ENCODE peak calls at places on chromosome 20, in nine cellular contexts. M is GM23338, P is breast epithelium, Q is spleen, R is endothelial cell of umbilical vein, C is GM12878, F is H1, N is HepG2, O is prostate gland. L is an unnamed sample.
A peak's percentile ranks its signal among the peaks of the same experiment; 100 is the strongest.

GRCh38 chr20:45094864-45095574 is 5.9 kb downstream of the KCNS1 start:
- DNase-seq in M (no peak), P (no peak), Q (no peak), R (no peak), C (no peak), F (no peak), N (no peak), O (no peak), L (no peak)

GRCh38 chr20:6533828-6534388 is 233.6 kb upstream of the BMP2 start:
- DNase-seq in M (peak; percentile 4), P (no peak), Q (no peak), R (no peak), C (no peak), F (no peak), N (no peak), O (no peak), L (no peak)

GRCh38 chr20:33211817-33212424 is 5.2 kb upstream of the BPIFA3 start:
- DNase-seq in M (peak; percentile 93), P (no peak), Q (no peak), R (peak; percentile 17), C (no peak), F (peak; percentile 64), N (peak; percentile 78), O (peak; percentile 55), L (no peak)

GRCh38 chr20:63487781-63488241 is 11.1 kb downstream of the EEF1A2 start:
- DNase-seq in M (no peak), P (no peak), Q (no peak), R (no peak), C (no peak), F (peak; percentile 54), N (no peak), O (no peak), L (no peak)

GRCh38 chr20:14142964-14143627 is 147.8 kb downstream of the MACROD2 start:
- DNase-seq in M (no peak), P (no peak), Q (no peak), R (no peak), C (no peak), F (no peak), N (no peak), O (no peak), L (no peak)

GRCh38 chr20:45933231-45934045 is 1.0 kb upstream of the PCIF1 start:
- DNase-seq in M (peak; percentile 97), P (peak; percentile 71), Q (peak; percentile 91), R (peak; percentile 67), C (peak; percentile 38), F (peak; percentile 81), N (peak; percentile 95), O (peak; percentile 67), L (no peak)

GRCh38 chr20:1856419-1856818 is 38.8 kb upstream of the SIRPA start:
- DNase-seq in M (no peak), P (no peak), Q (no peak), R (no peak), C (no peak), F (no peak), N (no peak), O (no peak), L (no peak)

GRCh38 chr20:7091655-7092054 is 324.2 kb downstream of the BMP2 start:
- DNase-seq in M (no peak), P (no peak), Q (no peak), R (no peak), C (no peak), F (no peak), N (no peak), O (no peak), L (no peak)

GRCh38 chr20:47681977-47682812 is 103.1 kb downstream of the SULF2 start:
- DNase-seq in M (no peak), P (no peak), Q (peak; percentile 82), R (peak; percentile 54), C (no peak), F (no peak), N (peak; percentile 81), O (no peak), L (no peak)

GRCh38 chr20:60001027-60001567 is 42.9 kb downstream of the CDH26 start:
- DNase-seq in M (no peak), P (no peak), Q (no peak), R (no peak), C (no peak), F (no peak), N (no peak), O (no peak), L (no peak)

GRCh38 chr20:58294497-58295455 is 14.7 kb upstream of the RAB22A start:
- DNase-seq in M (peak; percentile 16), P (no peak), Q (no peak), R (no peak), C (no peak), F (no peak), N (peak; percentile 24), O (no peak), L (no peak)
- H3K4me1 ChIP-seq in M (peaks cover 13% of the 10 kb centered on the region), P (no peaks in the 10 kb centered on the region), Q (peaks cover 3% of the 10 kb centered on the region), R (no peaks in the 10 kb centered on the region), C (no peaks in the 10 kb centered on the region), F (peaks cover 2% of the 10 kb centered on the region), N (peaks cover 29% of the 10 kb centered on the region), O (no peaks in the 10 kb centered on the region), L (peaks cover 5% of the 10 kb centered on the region)

DNA sequence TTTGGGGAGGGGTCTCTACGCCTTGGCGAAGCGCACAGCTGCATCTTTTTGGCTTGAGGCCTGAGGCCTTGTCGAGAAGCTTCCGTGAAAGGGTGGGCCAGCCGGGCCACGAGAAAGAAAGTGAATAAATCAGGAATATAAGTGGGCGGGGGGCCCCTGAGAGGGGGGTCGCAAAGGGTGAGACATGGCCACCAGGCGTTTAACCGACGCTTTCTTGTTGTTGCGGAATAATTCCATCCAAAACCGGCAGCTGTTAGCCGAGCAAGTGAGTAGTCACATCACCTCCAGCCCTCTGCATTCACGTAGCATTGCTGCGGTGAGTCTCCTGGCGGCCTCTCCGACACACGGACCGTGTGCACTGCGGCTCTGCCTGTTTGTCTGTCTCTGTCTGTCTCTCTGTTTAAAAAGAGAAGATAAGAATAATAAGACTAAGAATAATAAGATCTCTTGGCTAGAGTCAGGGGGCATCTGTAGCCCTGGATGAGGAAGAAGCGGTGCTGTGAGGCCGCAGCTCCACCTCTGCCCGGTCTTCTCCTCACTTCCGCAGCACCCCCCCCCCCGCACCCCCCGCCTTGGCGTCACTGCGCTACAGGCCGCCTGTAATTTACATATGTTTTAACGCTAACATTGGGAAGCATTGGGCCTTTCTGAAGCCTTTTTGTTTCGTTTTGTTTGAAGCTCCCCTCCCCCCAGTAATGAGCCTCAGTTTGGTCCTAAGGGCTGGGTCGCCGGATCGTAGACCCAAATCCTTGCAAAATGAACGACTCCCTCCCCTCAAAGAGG is 931 bp downstream of the STX16 start:
- DNase-seq in M (peak; percentile 97), P (peak; percentile 17), Q (peak; percentile 89), R (peak; percentile 74), C (peak; percentile 61), F (peak; percentile 66), N (peak; percentile 54), O (peak; percentile 36), L (peak; percentile 88)
- TF ChIP-seq POLR2AphosphoS5 in M (peak; percentile 50), P (no peak), Q (peak; percentile 64), R (peak; percentile 67), C (peak; percentile 83), F (no peak), N (peak; percentile 57), O (peak; percentile 5), L (peak; percentile 27)

GRCh38 chr20:23103284-23104018 is 17.3 kb upstream of the CD93 start:
- DNase-seq in M (no peak), P (no peak), Q (peak; percentile 54), R (peak; percentile 94), C (no peak), F (no peak), N (no peak), O (no peak), L (no peak)

GRCh38 chr20:23100021-23100753 is 14.1 kb upstream of the CD93 start:
- DNase-seq in M (no peak), P (no peak), Q (peak; percentile 32), R (no peak), C (no peak), F (no peak), N (no peak), O (peak; percentile 89), L (no peak)

GRCh38 chr20:23097636-23098580 is 11.8 kb upstream of the CD93 start:
- DNase-seq in M (no peak), P (no peak), Q (peak; percentile 62), R (no peak), C (no peak), F (no peak), N (no peak), O (no peak), L (no peak)

GRCh38 chr20:23101696-23102095 is 15.6 kb upstream of the CD93 start:
- DNase-seq in M (no peak), P (no peak), Q (peak; percentile 61), R (no peak), C (no peak), F (no peak), N (no peak), O (no peak), L (no peak)

DNA sequence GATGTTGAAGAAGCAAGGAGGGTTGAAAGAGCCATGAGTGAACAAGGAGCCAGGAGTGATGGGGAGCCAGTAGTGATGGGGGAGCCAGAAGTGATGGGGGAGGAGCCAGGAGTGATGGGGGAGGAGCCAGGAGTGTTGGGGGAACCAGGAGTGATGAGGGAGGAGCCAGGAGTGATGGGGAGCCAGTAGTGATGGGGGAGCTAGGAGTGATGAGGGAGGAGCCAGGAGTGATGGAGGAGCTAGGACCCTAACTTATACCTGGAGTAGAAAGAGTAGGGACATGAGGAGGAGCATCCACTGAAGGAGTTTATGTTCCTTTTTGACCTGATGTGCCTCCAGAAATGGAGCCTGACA is 14.6 kb upstream of the CD93 start:
- DNase-seq in M (no peak), P (no peak), Q (peak; percentile 7), R (no peak), C (no peak), F (no peak), N (no peak), O (no peak), L (no peak)
- H3K4me1 ChIP-seq in M (no peaks in the 10 kb centered on the region), P (no peaks in the 10 kb centered on the region), Q (no peaks in the 10 kb centered on the region), R (peaks cover 37% of the 10 kb centered on the region), C (no peaks in the 10 kb centered on the region), F (no peaks in the 10 kb centered on the region), N (no peaks in the 10 kb centered on the region), O (no peaks in the 10 kb centered on the region), L (peaks cover 60% of the 10 kb centered on the region)

GRCh38 chr20:35571566-35571965 is 29.7 kb downstream of the ERGIC3 start:
- DNase-seq in M (no peak), P (no peak), Q (no peak), R (no peak), C (no peak), F (no peak), N (no peak), O (no peak), L (no peak)
- TF ChIP-seq POLR2AphosphoS5 in M (no peak), P (no peak), Q (no peak), R (no peak), C (no peak), F (no peak), N (no peak), O (no peak), L (no peak)

L was measured in vagina.